ENCODE peak calls at places on chromosome 11, in ten cellular contexts. One of them, this sample, is unnamed.

GRCh38 chr11:119472186-119472855 is 49.3 kb upstream of the THY1 start:
- DNase-seq in HCT116: no peak
- DNase-seq in suprapubic skin: no peak
- DNase-seq in spleen: no peak
- DNase-seq in K562: no peak
- DNase-seq in HepG2: peak
- DNase-seq in transverse colon: no peak
- DNase-seq in GM12891: no peak
- DNase-seq in endothelial cell of umbilical vein: no peak
- DNase-seq in SK-N-MC: no peak
- DNase-seq in this sample: peak

GRCh38 chr11:96008161-96008560 is 84.3 kb upstream of the MTMR2 start:
- DNase-seq in HCT116: no peak
- DNase-seq in suprapubic skin: no peak
- DNase-seq in spleen: no peak
- DNase-seq in K562: no peak
- DNase-seq in HepG2: no peak
- DNase-seq in transverse colon: no peak
- DNase-seq in GM12891: no peak
- DNase-seq in endothelial cell of umbilical vein: no peak
- DNase-seq in SK-N-MC: no peak
- DNase-seq in this sample: no peak

GRCh38 chr11:8225589-8226036 is 38.1 kb downstream of the LMO1 start:
- DNase-seq in HCT116: peak
- DNase-seq in suprapubic skin: no peak
- DNase-seq in spleen: peak
- DNase-seq in K562: peak
- DNase-seq in HepG2: peak
- DNase-seq in transverse colon: peak
- DNase-seq in GM12891: peak
- DNase-seq in endothelial cell of umbilical vein: peak
- DNase-seq in SK-N-MC: peak
- DNase-seq in this sample: peak

GRCh38 chr11:42315267-42315666 is 855.8 kb upstream of the LRRC4C start:
- DNase-seq in HCT116: no peak
- DNase-seq in suprapubic skin: no peak
- DNase-seq in spleen: no peak
- DNase-seq in K562: no peak
- DNase-seq in HepG2: no peak
- DNase-seq in transverse colon: no peak
- DNase-seq in GM12891: no peak
- DNase-seq in endothelial cell of umbilical vein: peak
- DNase-seq in SK-N-MC: no peak
- DNase-seq in this sample: no peak

GRCh38 chr11:60874421-60875365 is 7.4 kb downstream of the ZP1 start:
- DNase-seq in HCT116: no peak
- DNase-seq in suprapubic skin: peak
- DNase-seq in spleen: peak
- DNase-seq in K562: no peak
- DNase-seq in HepG2: no peak
- DNase-seq in transverse colon: no peak
- DNase-seq in GM12891: no peak
- DNase-seq in endothelial cell of umbilical vein: no peak
- DNase-seq in SK-N-MC: no peak
- DNase-seq in this sample: peak

GRCh38 chr11:72781063-72781312 is 12.9 kb downstream of the STARD10 start:
- DNase-seq in HCT116: no peak
- DNase-seq in suprapubic skin: no peak
- DNase-seq in spleen: no peak
- DNase-seq in K562: no peak
- DNase-seq in HepG2: no peak
- DNase-seq in transverse colon: peak
- DNase-seq in GM12891: no peak
- DNase-seq in endothelial cell of umbilical vein: no peak
- DNase-seq in SK-N-MC: no peak
- DNase-seq in this sample: peak

GRCh38 chr11:91966368-91966767 is 258.2 kb upstream of the FAT3 start:
- DNase-seq in HCT116: no peak
- DNase-seq in suprapubic skin: no peak
- DNase-seq in spleen: no peak
- DNase-seq in K562: no peak
- DNase-seq in HepG2: no peak
- DNase-seq in transverse colon: no peak
- DNase-seq in GM12891: no peak
- DNase-seq in endothelial cell of umbilical vein: no peak
- DNase-seq in SK-N-MC: no peak
- DNase-seq in this sample: no peak

GRCh38 chr11:79312591-79313267 is 128.1 kb downstream of the TENM4 start:
- DNase-seq in HCT116: no peak
- DNase-seq in suprapubic skin: no peak
- DNase-seq in spleen: no peak
- DNase-seq in K562: no peak
- DNase-seq in HepG2: no peak
- DNase-seq in transverse colon: no peak
- DNase-seq in GM12891: no peak
- DNase-seq in endothelial cell of umbilical vein: no peak
- DNase-seq in SK-N-MC: no peak
- DNase-seq in this sample: no peak

GRCh38 chr11:119518746-119519382 is 95.9 kb upstream of the THY1 start:
- DNase-seq in HCT116: no peak
- DNase-seq in suprapubic skin: no peak
- DNase-seq in spleen: no peak
- DNase-seq in K562: peak
- DNase-seq in HepG2: no peak
- DNase-seq in transverse colon: no peak
- DNase-seq in GM12891: no peak
- DNase-seq in endothelial cell of umbilical vein: peak
- DNase-seq in SK-N-MC: no peak
- DNase-seq in this sample: no peak

GRCh38 chr11:73170140-73170539 is 28.0 kb upstream of the FCHSD2 start:
- DNase-seq in HCT116: no peak
- DNase-seq in suprapubic skin: no peak
- DNase-seq in spleen: peak
- DNase-seq in K562: no peak
- DNase-seq in HepG2: no peak
- DNase-seq in transverse colon: no peak
- DNase-seq in GM12891: no peak
- DNase-seq in endothelial cell of umbilical vein: no peak
- DNase-seq in SK-N-MC: no peak
- DNase-seq in this sample: no peak

GRCh38 chr11:120306519-120307242 is 18.4 kb upstream of the TLCD5 start:
- DNase-seq in HCT116: peak
- DNase-seq in suprapubic skin: no peak
- DNase-seq in spleen: no peak
- DNase-seq in K562: peak
- DNase-seq in HepG2: no peak
- DNase-seq in transverse colon: peak
- DNase-seq in GM12891: no peak
- DNase-seq in endothelial cell of umbilical vein: peak
- DNase-seq in SK-N-MC: no peak
- DNase-seq in this sample: peak

GRCh38 chr11:61087426-61088119 is 14.7 kb upstream of the CD5 start:
- DNase-seq in HCT116: no peak
- DNase-seq in suprapubic skin: no peak
- DNase-seq in spleen: no peak
- DNase-seq in K562: no peak
- DNase-seq in HepG2: no peak
- DNase-seq in transverse colon: no peak
- DNase-seq in GM12891: no peak
- DNase-seq in endothelial cell of umbilical vein: no peak
- DNase-seq in SK-N-MC: no peak
- DNase-seq in this sample: no peak

GRCh38 chr11:60718524-60719316 is 5.8 kb upstream of the MS4A18 start:
- DNase-seq in HCT116: no peak
- DNase-seq in suprapubic skin: no peak
- DNase-seq in spleen: no peak
- DNase-seq in K562: no peak
- DNase-seq in HepG2: no peak
- DNase-seq in transverse colon: peak
- DNase-seq in GM12891: no peak
- DNase-seq in endothelial cell of umbilical vein: no peak
- DNase-seq in SK-N-MC: no peak
- DNase-seq in this sample: no peak

GRCh38 chr11:4695442-4695841 is 2.2 kb downstream of the OR51E2 start:
- DNase-seq in HCT116: no peak
- DNase-seq in suprapubic skin: no peak
- DNase-seq in spleen: no peak
- DNase-seq in K562: no peak
- DNase-seq in HepG2: no peak
- DNase-seq in transverse colon: no peak
- DNase-seq in GM12891: no peak
- DNase-seq in endothelial cell of umbilical vein: no peak
- DNase-seq in SK-N-MC: no peak
- DNase-seq in this sample: no peak

GRCh38 chr11:119316017-119316728 is 757 bp downstream of the MCAM start:
- DNase-seq in HCT116: no peak
- DNase-seq in suprapubic skin: peak
- DNase-seq in spleen: no peak
- DNase-seq in K562: peak
- DNase-seq in HepG2: no peak
- DNase-seq in transverse colon: no peak
- DNase-seq in GM12891: no peak
- DNase-seq in endothelial cell of umbilical vein: peak
- DNase-seq in SK-N-MC: no peak
- DNase-seq in this sample: no peak

GRCh38 chr11:66371627-66372415 is at the start of gene SLC29A2:
- DNase-seq in HCT116: peak
- DNase-seq in suprapubic skin: no peak
- DNase-seq in spleen: peak
- DNase-seq in K562: peak
- DNase-seq in HepG2: no peak
- DNase-seq in transverse colon: peak
- DNase-seq in GM12891: peak
- DNase-seq in endothelial cell of umbilical vein: no peak
- DNase-seq in SK-N-MC: no peak
- DNase-seq in this sample: peak
- TF ChIP-seq POLR2AphosphoS5 in HCT116: peak
- TF ChIP-seq POLR2AphosphoS5 in suprapubic skin: no peak
- TF ChIP-seq POLR2AphosphoS5 in spleen: peak
- TF ChIP-seq POLR2AphosphoS5 in K562: peak
- TF ChIP-seq POLR2AphosphoS5 in HepG2: no peak
- TF ChIP-seq POLR2AphosphoS5 in transverse colon: no peak
- TF ChIP-seq POLR2AphosphoS5 in GM12891: no peak
- TF ChIP-seq POLR2AphosphoS5 in endothelial cell of umbilical vein: no peak
- TF ChIP-seq POLR2AphosphoS5 in SK-N-MC: peak
- TF ChIP-seq POLR2AphosphoS5 in this sample: no peak

GRCh38 chr11:133927690-133928627 is 28.8 kb downstream of the IGSF9B start:
- DNase-seq in HCT116: no peak
- DNase-seq in suprapubic skin: no peak
- DNase-seq in spleen: peak
- DNase-seq in K562: peak
- DNase-seq in HepG2: peak
- DNase-seq in transverse colon: peak
- DNase-seq in GM12891: peak
- DNase-seq in endothelial cell of umbilical vein: peak
- DNase-seq in SK-N-MC: no peak
- DNase-seq in this sample: peak
- TF ChIP-seq POLR2AphosphoS5 in HCT116: no peak
- TF ChIP-seq POLR2AphosphoS5 in suprapubic skin: no peak
- TF ChIP-seq POLR2AphosphoS5 in spleen: no peak
- TF ChIP-seq POLR2AphosphoS5 in K562: no peak
- TF ChIP-seq POLR2AphosphoS5 in HepG2: no peak
- TF ChIP-seq POLR2AphosphoS5 in transverse colon: no peak
- TF ChIP-seq POLR2AphosphoS5 in GM12891: no peak
- TF ChIP-seq POLR2AphosphoS5 in endothelial cell of umbilical vein: no peak
- TF ChIP-seq POLR2AphosphoS5 in SK-N-MC: no peak
- TF ChIP-seq POLR2AphosphoS5 in this sample: no peak

GRCh38 chr11:12331239-12331874 is 46.0 kb upstream of the PARVA start:
- DNase-seq in HCT116: peak
- DNase-seq in suprapubic skin: peak
- DNase-seq in spleen: no peak
- DNase-seq in K562: peak
- DNase-seq in HepG2: peak
- DNase-seq in transverse colon: peak
- DNase-seq in GM12891: no peak
- DNase-seq in endothelial cell of umbilical vein: peak
- DNase-seq in SK-N-MC: peak
- DNase-seq in this sample: peak
- TF ChIP-seq POLR2AphosphoS5 in HCT116: no peak
- TF ChIP-seq POLR2AphosphoS5 in suprapubic skin: no peak
- TF ChIP-seq POLR2AphosphoS5 in spleen: no peak
- TF ChIP-seq POLR2AphosphoS5 in K562: no peak
- TF ChIP-seq POLR2AphosphoS5 in HepG2: no peak
- TF ChIP-seq POLR2AphosphoS5 in transverse colon: no peak
- TF ChIP-seq POLR2AphosphoS5 in GM12891: no peak
- TF ChIP-seq POLR2AphosphoS5 in endothelial cell of umbilical vein: no peak
- TF ChIP-seq POLR2AphosphoS5 in SK-N-MC: no peak
- TF ChIP-seq POLR2AphosphoS5 in this sample: no peak

GRCh38 chr11:47711225-47711624 is 3.9 kb downstream of the AGBL2 start:
- DNase-seq in HCT116: no peak
- DNase-seq in suprapubic skin: no peak
- DNase-seq in spleen: no peak
- DNase-seq in K562: no peak
- DNase-seq in HepG2: no peak
- DNase-seq in transverse colon: no peak
- DNase-seq in GM12891: no peak
- DNase-seq in endothelial cell of umbilical vein: no peak
- DNase-seq in SK-N-MC: no peak
- DNase-seq in this sample: no peak
- TF ChIP-seq POLR2AphosphoS5 in HCT116: no peak
- TF ChIP-seq POLR2AphosphoS5 in suprapubic skin: no peak
- TF ChIP-seq POLR2AphosphoS5 in spleen: no peak
- TF ChIP-seq POLR2AphosphoS5 in K562: no peak
- TF ChIP-seq POLR2AphosphoS5 in HepG2: no peak
- TF ChIP-seq POLR2AphosphoS5 in transverse colon: no peak
- TF ChIP-seq POLR2AphosphoS5 in GM12891: no peak
- TF ChIP-seq POLR2AphosphoS5 in endothelial cell of umbilical vein: no peak
- TF ChIP-seq POLR2AphosphoS5 in SK-N-MC: no peak
- TF ChIP-seq POLR2AphosphoS5 in this sample: no peak

GRCh38 chr11:23536907-23537306 is 676.6 kb upstream of the CCDC179 start:
- DNase-seq in HCT116: no peak
- DNase-seq in suprapubic skin: no peak
- DNase-seq in spleen: no peak
- DNase-seq in K562: no peak
- DNase-seq in HepG2: no peak
- DNase-seq in transverse colon: no peak
- DNase-seq in GM12891: no peak
- DNase-seq in endothelial cell of umbilical vein: no peak
- DNase-seq in SK-N-MC: no peak
- DNase-seq in this sample: no peak
- TF ChIP-seq POLR2AphosphoS5 in HCT116: no peak
- TF ChIP-seq POLR2AphosphoS5 in suprapubic skin: no peak
- TF ChIP-seq POLR2AphosphoS5 in spleen: no peak
- TF ChIP-seq POLR2AphosphoS5 in K562: no peak
- TF ChIP-seq POLR2AphosphoS5 in HepG2: no peak
- TF ChIP-seq POLR2AphosphoS5 in transverse colon: no peak
- TF ChIP-seq POLR2AphosphoS5 in GM12891: no peak
- TF ChIP-seq POLR2AphosphoS5 in endothelial cell of umbilical vein: no peak
- TF ChIP-seq POLR2AphosphoS5 in SK-N-MC: no peak
- TF ChIP-seq POLR2AphosphoS5 in this sample: no peak